ENCODE peak calls at places on chromosomes 13 and 19, in seven cellular contexts. One of them, this sample, is unnamed.

GRCh38 chr19:34482380-34483250 is 1.1 kb downstream of the WTIP start:
- DNase-seq in IMR-90: peak; percentile 37
- DNase-seq in mesendoderm: peak; percentile 52
- DNase-seq in mesenchymal stem cell: peak; percentile 54
- DNase-seq in H1: peak; percentile 72
- DNase-seq in trophoblast cell: peak; percentile 43
- DNase-seq in H9: no peak
- DNase-seq in this sample: no peak

GRCh38 chr13:44004881-44005280 is 125.2 kb downstream of the LACC1 start:
- DNase-seq in mesendoderm: no peak
- DNase-seq in H9: no peak
- DNase-seq in mesenchymal stem cell: peak; percentile 85
- DNase-seq in H1: no peak
- DNase-seq in IMR-90: peak; percentile 80
- DNase-seq in trophoblast cell: peak; percentile 33
- DNase-seq in this sample: no peak

GRCh38 chr19:8113017-8113416 is 36.4 kb downstream of the FBN3 start:
- DNase-seq in mesendoderm: peak; percentile 56
- DNase-seq in mesenchymal stem cell: no peak
- DNase-seq in trophoblast cell: peak; percentile 98
- DNase-seq in H9: no peak
- DNase-seq in H1: no peak
- DNase-seq in IMR-90: no peak
- DNase-seq in this sample: no peak

GRCh38 chr13:92390217-92390616 is 836.4 kb upstream of the GPC6 start:
- DNase-seq in mesenchymal stem cell: peak; percentile 7
- DNase-seq in H9: no peak
- DNase-seq in mesendoderm: no peak
- DNase-seq in H1: no peak
- DNase-seq in trophoblast cell: no peak
- DNase-seq in IMR-90: no peak
- DNase-seq in this sample: no peak

GRCh38 chr19:41698746-41699230 is 9.6 kb upstream of the CEACAM5 start:
- DNase-seq in H1: no peak
- DNase-seq in IMR-90: no peak
- DNase-seq in mesendoderm: no peak
- DNase-seq in trophoblast cell: no peak
- DNase-seq in H9: no peak
- DNase-seq in mesenchymal stem cell: no peak
- DNase-seq in this sample: no peak

GRCh38 chr19:54477650-54478049 is 4.6 kb upstream of the CDC42EP5 start:
- DNase-seq in mesenchymal stem cell: no peak
- DNase-seq in mesendoderm: no peak
- DNase-seq in trophoblast cell: no peak
- DNase-seq in H9: no peak
- DNase-seq in IMR-90: no peak
- DNase-seq in H1: no peak
- DNase-seq in this sample: no peak

GRCh38 chr19:43576479-43576878 is 878 bp downstream of the PINLYP start:
- DNase-seq in mesenchymal stem cell: no peak
- DNase-seq in mesendoderm: no peak
- DNase-seq in H1: no peak
- DNase-seq in IMR-90: no peak
- DNase-seq in H9: no peak
- DNase-seq in trophoblast cell: no peak
- DNase-seq in this sample: no peak

GRCh38 chr13:98026457-98026857 is 73.0 kb downstream of the IPO5 start:
- DNase-seq in mesendoderm: peak; percentile 53
- DNase-seq in IMR-90: peak; percentile 40
- DNase-seq in H9: no peak
- DNase-seq in H1: no peak
- DNase-seq in mesenchymal stem cell: peak; percentile 76
- DNase-seq in trophoblast cell: no peak
- DNase-seq in this sample: no peak

GRCh38 chr13:75963318-75963717 is 327.2 kb downstream of the LMO7 start:
- DNase-seq in IMR-90: no peak
- DNase-seq in trophoblast cell: peak; percentile 16
- DNase-seq in H1: no peak
- DNase-seq in mesendoderm: peak; percentile 19
- DNase-seq in H9: no peak
- DNase-seq in mesenchymal stem cell: peak; percentile 34
- DNase-seq in this sample: no peak

GRCh38 chr13:90906554-90906953 is 440.9 kb upstream of the MIR17HG start:
- DNase-seq in trophoblast cell: no peak
- DNase-seq in H1: no peak
- DNase-seq in mesenchymal stem cell: no peak
- DNase-seq in H9: no peak
- DNase-seq in IMR-90: no peak
- DNase-seq in mesendoderm: no peak
- DNase-seq in this sample: no peak

GRCh38 chr13:112981361-112981905 is 12.4 kb downstream of the MCF2L start:
- DNase-seq in trophoblast cell: no peak
- DNase-seq in mesenchymal stem cell: no peak
- DNase-seq in IMR-90: no peak
- DNase-seq in mesendoderm: no peak
- DNase-seq in H1: peak; percentile 48
- DNase-seq in H9: no peak
- DNase-seq in this sample: no peak

GRCh38 chr13:90867336-90867683 is 480.2 kb upstream of the MIR17HG start:
- DNase-seq in IMR-90: peak; percentile 27
- DNase-seq in trophoblast cell: peak; percentile 57
- DNase-seq in mesendoderm: peak; percentile 87
- DNase-seq in H1: peak; percentile 80
- DNase-seq in H9: peak; percentile 76
- DNase-seq in mesenchymal stem cell: peak; percentile 81
- DNase-seq in this sample: peak; percentile 64

DNA sequence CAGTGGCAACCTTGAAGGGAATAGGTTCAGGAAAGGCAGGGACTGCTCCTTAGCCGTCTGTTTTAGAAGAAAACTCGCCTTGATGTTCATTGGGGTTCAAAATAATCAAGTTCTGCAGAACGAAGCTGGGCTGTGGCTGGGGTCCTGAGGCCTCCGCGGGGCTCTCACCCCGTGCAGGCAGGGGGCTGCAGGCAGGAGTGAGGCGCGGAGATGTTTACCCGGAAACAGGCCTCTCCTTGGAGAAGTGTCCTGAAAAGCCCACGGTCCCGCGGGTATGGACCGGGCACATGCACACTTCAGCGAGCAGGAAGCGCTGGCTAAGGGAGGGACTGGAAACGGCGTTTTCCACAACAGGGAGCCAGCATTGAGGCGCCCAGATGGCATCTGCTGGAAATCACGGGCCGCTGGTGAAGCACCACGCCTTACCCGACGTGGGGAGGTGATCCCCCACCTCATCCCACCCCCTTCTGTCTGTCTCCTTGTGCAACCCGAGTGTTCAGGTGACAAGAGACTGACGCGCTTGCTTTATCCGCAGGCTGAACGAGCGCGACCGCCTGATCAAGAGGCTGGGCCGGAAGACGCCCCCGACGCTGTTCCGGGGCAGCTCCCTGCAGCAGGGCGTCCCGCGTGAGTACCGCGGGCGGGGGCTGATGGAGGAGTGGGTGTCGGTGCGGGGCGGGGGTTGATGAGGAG is 39.7 kb downstream of the SHISA2 start:
- DNase-seq in H9: no peak
- DNase-seq in mesenchymal stem cell: no peak
- DNase-seq in trophoblast cell: no peak
- DNase-seq in IMR-90: no peak
- DNase-seq in mesendoderm: no peak
- DNase-seq in H1: peak; percentile 51
- DNase-seq in this sample: no peak
- H3K27ac ChIP-seq in H9: no peak overlapping the region
- H3K27ac ChIP-seq in mesenchymal stem cell: no peak overlapping the region
- H3K27ac ChIP-seq in trophoblast cell: no peak overlapping the region
- H3K27ac ChIP-seq in IMR-90: no peak overlapping the region
- H3K27ac ChIP-seq in mesendoderm: no peak overlapping the region
- H3K27ac ChIP-seq in H1: no peak overlapping the region
- H3K27ac ChIP-seq in this sample: no peak overlapping the region

GRCh38 chr19:57935731-57936130 is 529 bp upstream of the ZNF418 start:
- DNase-seq in mesenchymal stem cell: no peak
- DNase-seq in IMR-90: no peak
- DNase-seq in mesendoderm: no peak
- DNase-seq in H1: no peak
- DNase-seq in trophoblast cell: no peak
- DNase-seq in H9: no peak
- DNase-seq in this sample: no peak

DNA sequence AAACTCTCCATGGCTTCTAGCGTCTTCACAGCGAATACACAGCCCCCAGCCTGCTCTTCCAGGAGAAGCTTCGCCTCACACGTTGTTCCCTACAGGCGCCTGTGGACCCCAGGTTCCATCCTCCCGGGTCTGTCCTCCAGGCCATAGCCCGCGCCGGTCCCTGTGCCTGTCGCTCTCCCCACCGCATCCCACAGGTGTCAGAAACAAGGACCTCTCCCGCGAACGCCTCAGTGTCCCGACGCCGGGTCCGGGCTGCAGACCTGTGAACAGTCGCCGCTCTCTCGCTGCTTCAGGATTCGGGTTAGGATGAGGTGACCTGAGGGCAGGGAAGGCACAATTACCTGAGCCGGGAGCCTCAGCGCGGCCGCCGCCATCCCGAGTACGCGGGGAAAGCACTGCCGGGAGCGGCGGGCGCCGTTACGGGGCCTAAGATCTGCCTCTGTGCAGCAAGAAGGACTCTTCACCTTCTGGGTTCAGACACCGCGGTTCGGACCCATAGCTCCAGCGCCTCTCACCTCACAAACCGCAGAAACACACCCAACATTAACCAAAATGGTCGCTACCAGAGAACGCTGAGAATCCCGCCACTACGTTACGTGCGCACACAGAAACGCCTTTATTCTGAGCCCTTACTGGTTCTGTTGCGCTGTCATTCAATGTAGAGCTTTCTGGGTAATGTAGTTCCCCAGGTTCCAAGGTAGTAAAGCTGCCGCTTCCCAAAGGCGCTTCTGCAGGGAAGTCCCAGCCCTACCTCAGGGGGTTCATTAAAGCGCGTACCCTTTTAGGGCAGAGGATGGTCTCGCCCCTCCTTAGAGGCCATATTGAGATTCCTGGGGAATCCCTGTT is at the start of gene ZNF418:
- DNase-seq in mesenchymal stem cell: peak; percentile 88
- DNase-seq in H9: peak; percentile 89
- DNase-seq in IMR-90: peak; percentile 84
- DNase-seq in H1: peak; percentile 72
- DNase-seq in mesendoderm: peak; percentile 97
- DNase-seq in trophoblast cell: peak; percentile 89
- DNase-seq in this sample: peak; percentile 80
- H3K18ac ChIP-seq in mesenchymal stem cell: no peak within 1 kb of the TSS
- H3K18ac ChIP-seq in H9: peak within 1 kb of the TSS; percentile 98
- H3K18ac ChIP-seq in IMR-90: no peak within 1 kb of the TSS
- H3K18ac ChIP-seq in H1: peak within 1 kb of the TSS; percentile 52
- H3K18ac ChIP-seq in mesendoderm: peak within 1 kb of the TSS; percentile 15
- H3K18ac ChIP-seq in trophoblast cell: peak within 1 kb of the TSS; percentile 33
- H3K18ac ChIP-seq in this sample: peak within 1 kb of the TSS; percentile 93

GRCh38 chr19:12092065-12092867 is 27.7 kb downstream of the ZNF844 start:
- DNase-seq in H1: peak; percentile 93
- DNase-seq in H9: peak; percentile 94
- DNase-seq in IMR-90: peak; percentile 86
- DNase-seq in trophoblast cell: peak; percentile 83
- DNase-seq in mesendoderm: peak; percentile 97
- DNase-seq in mesenchymal stem cell: peak; percentile 86
- DNase-seq in this sample: peak; percentile 80
- H3K27ac ChIP-seq in H1: peak overlapping the region; percentile 90
- H3K27ac ChIP-seq in H9: peak overlapping the region; percentile 80
- H3K27ac ChIP-seq in IMR-90: peak overlapping the region; percentile 82
- H3K27ac ChIP-seq in trophoblast cell: peak overlapping the region; percentile 56
- H3K27ac ChIP-seq in mesendoderm: peak overlapping the region; percentile 71
- H3K27ac ChIP-seq in mesenchymal stem cell: peak overlapping the region; percentile 62
- H3K27ac ChIP-seq in this sample: peak overlapping the region; percentile 98

GRCh38 chr13:96130818-96131217 is 40.9 kb downstream of the HS6ST3 start:
- DNase-seq in mesendoderm: peak; percentile 2
- DNase-seq in H9: no peak
- DNase-seq in mesenchymal stem cell: no peak
- DNase-seq in trophoblast cell: no peak
- DNase-seq in H1: no peak
- DNase-seq in IMR-90: no peak
- DNase-seq in this sample: no peak
- H3K18ac ChIP-seq in mesendoderm: no peak overlapping the region
- H3K18ac ChIP-seq in H9: no peak overlapping the region
- H3K18ac ChIP-seq in mesenchymal stem cell: no peak overlapping the region
- H3K18ac ChIP-seq in trophoblast cell: no peak overlapping the region
- H3K18ac ChIP-seq in H1: no peak overlapping the region
- H3K18ac ChIP-seq in IMR-90: no peak overlapping the region
- H3K18ac ChIP-seq in this sample: no peak overlapping the region